ENCODE peak calls at places on chromosomes 13 and 19, in four cellular contexts. R is ovary, K is BJ, J is dorsolateral prefrontal cortex. T is an unnamed sample.

GRCh38 chr19:28020631-28021315 is 1192.2 kb downstream of the UQCRFS1 start:
- DNase-seq in R (no peak), K (no peak), J (no peak), T (no peak)

GRCh38 chr19:3129112-3129511 is 6.7 kb upstream of the GNA15 start:
- DNase-seq in R (no peak), K (no peak), J (no peak), T (no peak)

GRCh38 chr13:107025991-107026390 is 458.1 kb upstream of the ARGLU1 start:
- DNase-seq in R (no peak), K (no peak), J (no peak), T (peak; percentile 23)

GRCh38 chr19:6772028-6772865 is at the start of gene VAV1:
- DNase-seq in R (no peak), K (no peak), J (no peak), T (peak; percentile 72)

GRCh38 chr19:43723588-43723987 is 7.7 kb downstream of the IRGC start:
- DNase-seq in R (no peak), K (no peak), J (no peak), T (no peak)

GRCh38 chr13:108902557-108903155 is 273.2 kb downstream of the MYO16 start:
- DNase-seq in R (no peak), K (no peak), J (no peak), T (no peak)

GRCh38 chr13:98517576-98518310 is 59.2 kb downstream of the STK24 start:
- DNase-seq in R (no peak), K (no peak), J (no peak), T (no peak)

GRCh38 chr13:77918391-77919261 is at the start of gene EDNRB:
- DNase-seq in R (peak; percentile 32), K (no peak), J (no peak), T (peak; percentile 41)

GRCh38 chr19:2455481-2456300 is 1.1 kb downstream of the LMNB2 start:
- DNase-seq in R (peak; percentile 66), K (no peak), J (no peak), T (no peak)

GRCh38 chr13:76991432-76991795 is 467 bp upstream of the CLN5 start:
- DNase-seq in R (no peak), K (no peak), J (no peak), T (peak; percentile 48)

GRCh38 chr19:1655992-1656608 is 3.7 kb upstream of the TCF3 start:
- DNase-seq in R (no peak), K (no peak), J (no peak), T (no peak)

GRCh38 chr19:8446055-8446709 is 1.4 kb downstream of the HNRNPM start:
- DNase-seq in R (no peak), K (no peak), J (no peak), T (no peak)

GRCh38 chr19:42683917-42684513 is 56.3 kb downstream of the PSG3 start:
- DNase-seq in R (no peak), K (no peak), J (no peak), T (no peak)

GRCh38 chr13:23414682-23415081 is 18.8 kb downstream of the SACS start:
- DNase-seq in R (no peak), K (no peak), J (no peak), T (no peak)

GRCh38 chr13:78562237-78562889 is 41.0 kb downstream of the POU4F1 start:
- DNase-seq in R (no peak), K (no peak), J (no peak), T (no peak)

GRCh38 chr19:289651-290538 is 1.3 kb downstream of the PLPP2 start:
- DNase-seq in R (no peak), K (no peak), J (no peak), T (peak; percentile 36)

GRCh38 chr19:13212759-13213330 is 62.6 kb downstream of the IER2 start:
- DNase-seq in R (peak; percentile 58), K (no peak), J (peak; percentile 39), T (peak; percentile 57)

GRCh38 chr19:23116802-23117571 is at the start of gene ZNF730:
- DNase-seq in R (peak; percentile 63), K (peak; percentile 9), J (peak; percentile 19), T (peak; percentile 71)

GRCh38 chr13:102261809-102262208 is 140.0 kb downstream of the FGF14 start:
- DNase-seq in R (no peak), K (no peak), J (no peak), T (no peak)

GRCh38 chr19:58559275-58560006 is 1.0 kb upstream of the UBE2M start:
- DNase-seq in R (peak; percentile 93), K (peak; percentile 64), J (peak; percentile 87), T (peak; percentile 94)

GRCh38 chr13:113584870-113585671 is 518 bp downstream of the TFDP1 start:
- DNase-seq in R (peak; percentile 44), K (no peak), J (no peak), T (peak; percentile 42)

GRCh38 chr13:113586661-113587479 is 2.3 kb downstream of the TFDP1 start:
- DNase-seq in R (peak; percentile 25), K (no peak), J (no peak), T (peak; percentile 15)

GRCh38 chr13:113588394-113589111 is 4.0 kb downstream of the TFDP1 start:
- DNase-seq in R (no peak), K (no peak), J (peak; percentile 1), T (no peak)

GRCh38 chr13:113584205-113584869 is at the start of gene TFDP1:
- DNase-seq in R (peak; percentile 84), K (peak; percentile 26), J (peak; percentile 89), T (peak; percentile 79)

DNA sequence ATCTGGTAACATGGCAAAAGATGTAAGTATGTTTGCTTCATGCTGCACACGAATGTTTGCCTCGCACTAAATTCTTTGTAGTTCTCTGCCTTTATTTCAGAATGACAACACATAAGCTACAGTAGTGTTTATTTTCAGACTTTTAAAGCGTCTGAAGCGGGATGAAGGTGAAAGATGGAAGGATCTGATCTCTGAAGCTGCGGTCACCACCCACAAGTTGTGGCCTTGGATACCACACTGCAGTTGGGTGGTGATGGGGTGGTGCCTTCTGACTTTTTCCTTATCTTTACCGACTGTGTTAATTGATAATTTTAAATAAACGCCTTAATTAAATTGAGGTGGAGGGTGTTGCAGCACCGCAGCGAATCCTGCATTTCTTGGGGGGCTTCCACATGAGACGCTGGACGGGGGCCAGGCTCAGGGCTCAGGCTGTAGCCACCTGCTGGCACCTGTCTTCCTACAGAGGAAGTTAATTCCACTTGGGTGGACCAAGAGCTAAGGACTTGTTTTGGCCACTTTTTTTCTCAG is 1.3 kb downstream of the TFDP1 start:
- DNase-seq in R (peak; percentile 23), K (no peak), J (no peak), T (no peak)
- H3K4me3 ChIP-seq in R (peak overlapping the region; percentile 52), K (peak overlapping the region; percentile 60), J (peak overlapping the region; percentile 68), T (peak overlapping the region; percentile 69)

DNA sequence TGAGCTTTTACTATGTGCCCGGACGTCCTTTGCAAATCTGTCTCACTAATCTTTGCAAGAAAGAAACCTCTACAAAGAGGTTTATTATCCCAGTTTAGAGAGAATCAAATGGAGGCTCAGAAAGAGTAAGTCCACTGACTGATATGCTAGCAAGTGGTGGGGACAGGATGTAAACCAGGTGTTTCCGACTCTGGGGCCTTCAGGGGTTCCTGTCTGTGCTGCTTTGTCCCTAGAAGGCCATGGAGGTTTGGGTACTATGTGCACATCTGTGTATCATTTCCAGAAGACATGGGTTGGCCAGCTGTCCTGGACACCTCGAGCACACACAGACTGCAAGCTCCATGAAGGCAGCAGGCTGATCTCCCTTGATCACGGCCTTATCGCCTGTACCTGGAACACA is 1.2 kb upstream of the KPTN start:
- DNase-seq in R (no peak), K (no peak), J (no peak), T (no peak)
- H3K4me3 ChIP-seq in R (no peak overlapping the region), K (no peak overlapping the region), J (peak overlapping the region; percentile 83), T (peak overlapping the region; percentile 66)

GRCh38 chr19:16067205-16067938 is 8.9 kb upstream of the TPM4 start:
- DNase-seq in R (peak; percentile 88), K (no peak), J (peak; percentile 84), T (peak; percentile 40)
- H3K4me3 ChIP-seq in R (peak overlapping the region; percentile 65), K (no peak overlapping the region), J (no peak overlapping the region), T (peak overlapping the region; percentile 41)

DNA sequence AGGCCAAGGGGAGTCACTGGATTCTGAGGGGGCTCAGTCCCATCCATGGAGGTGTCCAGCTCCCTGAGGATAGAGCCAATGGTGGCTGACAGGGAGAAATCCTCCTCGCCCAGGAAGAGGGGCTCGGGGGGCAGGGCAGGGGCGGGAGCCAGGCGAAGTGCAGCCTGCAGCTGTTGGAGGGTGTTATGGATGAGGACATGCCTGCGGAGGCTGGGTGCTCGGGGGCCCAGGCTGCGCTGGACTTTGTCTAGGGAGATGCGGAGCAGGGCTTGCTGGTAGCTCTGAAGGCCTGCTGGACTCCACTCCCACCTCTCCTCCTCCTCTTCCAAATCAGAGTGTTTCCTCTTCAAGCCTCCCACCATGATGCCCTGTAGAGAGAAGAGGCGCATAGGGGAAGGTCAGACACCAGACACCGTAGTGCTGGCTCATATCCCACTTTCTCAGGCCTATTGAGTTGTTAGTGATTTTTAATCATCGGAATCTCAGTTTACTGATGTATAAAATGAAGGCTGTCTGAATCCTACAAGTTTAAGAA is 2.3 kb downstream of the SERTAD3 start:
- DNase-seq in R (no peak), K (no peak), J (no peak), T (no peak)
- H3K4me3 ChIP-seq in R (no peak overlapping the region), K (no peak overlapping the region), J (no peak overlapping the region), T (peak overlapping the region; percentile 98)

DNA sequence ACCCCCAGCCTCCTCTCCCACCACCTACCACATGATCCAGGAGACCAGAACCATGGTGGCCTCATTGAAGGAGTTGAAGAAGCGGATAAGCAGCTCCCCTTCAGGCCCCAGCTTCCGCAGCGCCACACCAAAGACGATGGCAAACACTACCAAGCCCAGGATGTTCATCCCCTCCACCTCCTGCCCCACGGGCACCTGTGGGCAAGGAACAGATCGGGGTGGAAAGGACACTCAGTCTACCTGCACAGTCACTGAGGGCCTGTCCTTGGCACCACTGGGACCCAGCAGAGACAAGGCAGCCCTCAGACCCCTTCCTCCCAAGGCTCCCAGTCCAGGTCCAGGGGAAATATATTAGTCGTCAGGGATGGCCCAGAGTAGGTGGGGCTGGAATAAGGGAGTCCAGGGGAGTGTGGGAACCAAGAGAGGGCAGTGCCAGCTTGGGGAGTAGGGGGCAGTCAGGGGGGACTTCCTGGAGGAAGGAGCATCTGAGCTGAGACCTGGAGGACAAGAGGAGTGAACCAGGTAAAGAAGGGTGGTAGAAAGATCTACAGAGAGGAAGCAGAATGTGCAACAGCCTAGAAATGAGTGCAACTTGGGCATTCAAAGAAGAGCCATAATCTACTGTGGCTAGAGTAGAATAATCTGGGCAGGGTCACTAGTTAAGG is 5.9 kb downstream of the SLC1A5 start:
- DNase-seq in R (no peak), K (no peak), J (no peak), T (no peak)
- H3K4me3 ChIP-seq in R (no peak overlapping the region), K (no peak overlapping the region), J (no peak overlapping the region), T (no peak overlapping the region)

DNA sequence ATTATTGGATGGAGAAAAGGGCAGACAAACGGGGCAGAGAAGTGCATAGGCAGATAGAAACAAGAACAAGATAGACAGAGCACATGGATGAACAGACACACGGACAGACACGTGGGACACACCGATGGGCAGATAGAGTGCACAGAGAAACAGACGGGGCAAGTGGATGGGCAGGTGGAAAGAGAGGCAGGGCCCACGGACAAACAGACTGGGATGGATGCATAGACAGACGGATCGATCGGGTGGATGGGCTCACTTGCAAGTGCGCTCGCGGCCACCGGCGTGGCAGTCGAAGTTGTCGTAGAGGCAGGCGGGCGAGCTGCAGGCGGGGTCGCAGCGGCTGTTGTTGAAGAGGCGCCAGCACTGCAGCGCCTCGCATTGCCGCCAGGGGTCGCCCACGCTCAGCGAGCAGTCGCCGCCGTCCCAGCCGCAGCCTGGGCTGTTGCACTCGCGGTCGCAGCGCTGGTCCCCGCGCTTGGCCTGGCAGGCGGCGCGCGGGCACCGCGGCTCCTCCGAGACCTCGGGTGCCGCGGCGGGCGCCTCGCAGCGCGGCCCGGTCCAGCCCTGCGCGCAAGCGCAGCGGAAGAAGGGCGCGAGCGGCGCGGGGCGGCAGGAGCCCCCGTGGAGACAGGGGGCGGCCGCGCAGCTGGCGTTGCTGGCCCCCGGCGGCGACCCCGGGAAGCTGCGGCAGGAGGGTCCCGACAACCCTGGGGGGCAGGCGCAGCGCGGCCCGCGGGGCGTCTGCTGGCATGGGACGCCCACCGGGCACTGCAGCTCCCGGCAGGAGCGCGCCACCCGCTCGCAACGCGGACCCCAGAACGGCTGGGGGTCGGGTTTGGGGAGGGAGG is 23.3 kb downstream of the NOTCH3 start:
- DNase-seq in R (peak; percentile 87), K (peak; percentile 6), J (peak; percentile 77), T (peak; percentile 79)
- H3K4me3 ChIP-seq in R (no peak overlapping the region), K (peak overlapping the region; percentile 7), J (peak overlapping the region; percentile 47), T (peak overlapping the region; percentile 39)